ENCODE peak calls at places on chromosomes 6 and 20, in six cellular contexts. One of them, this sample, is unnamed.

GRCh38 chr6:52454556-52454955 is 34.4 kb downstream of the EFHC1 start:
- DNase-seq in ovary: no peak
- DNase-seq in suprapubic skin: no peak
- DNase-seq in Peyer's patch: no peak
- DNase-seq in heart left ventricle: no peak
- DNase-seq in esophagus squamous epithelium: no peak
- DNase-seq in this sample: no peak

GRCh38 chr6:26068036-26068435 is 19.2 kb upstream of the HFE start:
- DNase-seq in esophagus squamous epithelium: no peak
- DNase-seq in heart left ventricle: no peak
- DNase-seq in Peyer's patch: no peak
- DNase-seq in ovary: no peak
- DNase-seq in suprapubic skin: no peak
- DNase-seq in this sample: no peak

GRCh38 chr6:8066108-8066507 is 1.9 kb upstream of the BLOC1S5 start:
- DNase-seq in esophagus squamous epithelium: no peak
- DNase-seq in Peyer's patch: no peak
- DNase-seq in suprapubic skin: no peak
- DNase-seq in heart left ventricle: no peak
- DNase-seq in ovary: no peak
- DNase-seq in this sample: no peak

GRCh38 chr6:8215631-8216030 is 113.3 kb upstream of the EEF1E1 start:
- DNase-seq in Peyer's patch: no peak
- DNase-seq in ovary: no peak
- DNase-seq in heart left ventricle: no peak
- DNase-seq in suprapubic skin: no peak
- DNase-seq in esophagus squamous epithelium: no peak
- DNase-seq in this sample: no peak

GRCh38 chr6:133504761-133505160 is 263.6 kb downstream of the EYA4 start:
- DNase-seq in heart left ventricle: no peak
- DNase-seq in ovary: peak; percentile 20
- DNase-seq in Peyer's patch: no peak
- DNase-seq in esophagus squamous epithelium: no peak
- DNase-seq in suprapubic skin: no peak
- DNase-seq in this sample: no peak

GRCh38 chr6:145025488-145025887 is 709.8 kb downstream of the EPM2A start:
- DNase-seq in esophagus squamous epithelium: no peak
- DNase-seq in ovary: no peak
- DNase-seq in suprapubic skin: no peak
- DNase-seq in Peyer's patch: no peak
- DNase-seq in heart left ventricle: no peak
- DNase-seq in this sample: no peak

GRCh38 chr6:126696921-126697693 is 357.2 kb downstream of the CENPW start:
- DNase-seq in heart left ventricle: no peak
- DNase-seq in suprapubic skin: no peak
- DNase-seq in Peyer's patch: no peak
- DNase-seq in esophagus squamous epithelium: no peak
- DNase-seq in ovary: no peak
- DNase-seq in this sample: peak; percentile 24

GRCh38 chr6:117265425-117266266 is at the start of gene VGLL2:
- DNase-seq in heart left ventricle: peak; percentile 48
- DNase-seq in esophagus squamous epithelium: no peak
- DNase-seq in suprapubic skin: no peak
- DNase-seq in ovary: no peak
- DNase-seq in Peyer's patch: no peak
- DNase-seq in this sample: peak; percentile 85

GRCh38 chr6:130781557-130781956 is 45.6 kb upstream of the SMLR1 start:
- DNase-seq in esophagus squamous epithelium: no peak
- DNase-seq in Peyer's patch: no peak
- DNase-seq in heart left ventricle: no peak
- DNase-seq in ovary: no peak
- DNase-seq in suprapubic skin: no peak
- DNase-seq in this sample: no peak

GRCh38 chr20:23047001-23047737 is 2.3 kb downstream of the THBD start:
- DNase-seq in heart left ventricle: no peak
- DNase-seq in ovary: no peak
- DNase-seq in esophagus squamous epithelium: no peak
- DNase-seq in Peyer's patch: no peak
- DNase-seq in suprapubic skin: no peak
- DNase-seq in this sample: no peak

GRCh38 chr6:22281691-22282090 is 15.1 kb downstream of the PRL start:
- DNase-seq in suprapubic skin: no peak
- DNase-seq in Peyer's patch: no peak
- DNase-seq in ovary: no peak
- DNase-seq in esophagus squamous epithelium: no peak
- DNase-seq in heart left ventricle: no peak
- DNase-seq in this sample: no peak

GRCh38 chr6:163814494-163815364 is 400.2 kb downstream of the QKI start:
- DNase-seq in heart left ventricle: peak; percentile 43
- DNase-seq in esophagus squamous epithelium: no peak
- DNase-seq in Peyer's patch: no peak
- DNase-seq in ovary: no peak
- DNase-seq in suprapubic skin: peak; percentile 74
- DNase-seq in this sample: peak; percentile 48

GRCh38 chr20:19858972-19859371 is 100.9 kb downstream of the RIN2 start:
- DNase-seq in heart left ventricle: no peak
- DNase-seq in ovary: no peak
- DNase-seq in suprapubic skin: no peak
- DNase-seq in Peyer's patch: no peak
- DNase-seq in esophagus squamous epithelium: no peak
- DNase-seq in this sample: peak; percentile 18

GRCh38 chr6:169574420-169574819 is 127.4 kb downstream of the WDR27 start:
- DNase-seq in suprapubic skin: no peak
- DNase-seq in Peyer's patch: no peak
- DNase-seq in ovary: no peak
- DNase-seq in heart left ventricle: no peak
- DNase-seq in esophagus squamous epithelium: no peak
- DNase-seq in this sample: no peak

GRCh38 chr6:35328108-35328723 is 14.1 kb upstream of the PPARD start:
- DNase-seq in esophagus squamous epithelium: no peak
- DNase-seq in heart left ventricle: no peak
- DNase-seq in ovary: no peak
- DNase-seq in Peyer's patch: no peak
- DNase-seq in suprapubic skin: no peak
- DNase-seq in this sample: no peak

GRCh38 chr6:109052015-109052651 is 42.5 kb downstream of the SESN1 start:
- DNase-seq in ovary: no peak
- DNase-seq in Peyer's patch: no peak
- DNase-seq in suprapubic skin: no peak
- DNase-seq in heart left ventricle: no peak
- DNase-seq in esophagus squamous epithelium: no peak
- DNase-seq in this sample: no peak

GRCh38 chr6:40689181-40689580 is 102.0 kb upstream of the LRFN2 start:
- DNase-seq in esophagus squamous epithelium: no peak
- DNase-seq in Peyer's patch: no peak
- DNase-seq in ovary: no peak
- DNase-seq in suprapubic skin: no peak
- DNase-seq in heart left ventricle: no peak
- DNase-seq in this sample: no peak

GRCh38 chr6:48472121-48472520 is 361.1 kb upstream of the PTCHD4 start:
- DNase-seq in suprapubic skin: no peak
- DNase-seq in heart left ventricle: no peak
- DNase-seq in Peyer's patch: no peak
- DNase-seq in ovary: no peak
- DNase-seq in esophagus squamous epithelium: no peak
- DNase-seq in this sample: no peak

GRCh38 chr20:59777321-59777705 is 156.1 kb downstream of the SYCP2 start:
- DNase-seq in heart left ventricle: no peak
- DNase-seq in Peyer's patch: peak; percentile 66
- DNase-seq in suprapubic skin: no peak
- DNase-seq in esophagus squamous epithelium: no peak
- DNase-seq in ovary: no peak
- DNase-seq in this sample: no peak

GRCh38 chr6:135525550-135525949 is 28.0 kb upstream of the AHI1 start:
- DNase-seq in heart left ventricle: no peak
- DNase-seq in ovary: no peak
- DNase-seq in esophagus squamous epithelium: no peak
- DNase-seq in suprapubic skin: no peak
- DNase-seq in Peyer's patch: no peak
- DNase-seq in this sample: no peak

GRCh38 chr20:37383229-37383989 is 37.5 kb downstream of the SRC start:
- DNase-seq in esophagus squamous epithelium: no peak
- DNase-seq in heart left ventricle: peak; percentile 28
- DNase-seq in Peyer's patch: no peak
- DNase-seq in suprapubic skin: no peak
- DNase-seq in ovary: peak; percentile 38
- DNase-seq in this sample: no peak

DNA sequence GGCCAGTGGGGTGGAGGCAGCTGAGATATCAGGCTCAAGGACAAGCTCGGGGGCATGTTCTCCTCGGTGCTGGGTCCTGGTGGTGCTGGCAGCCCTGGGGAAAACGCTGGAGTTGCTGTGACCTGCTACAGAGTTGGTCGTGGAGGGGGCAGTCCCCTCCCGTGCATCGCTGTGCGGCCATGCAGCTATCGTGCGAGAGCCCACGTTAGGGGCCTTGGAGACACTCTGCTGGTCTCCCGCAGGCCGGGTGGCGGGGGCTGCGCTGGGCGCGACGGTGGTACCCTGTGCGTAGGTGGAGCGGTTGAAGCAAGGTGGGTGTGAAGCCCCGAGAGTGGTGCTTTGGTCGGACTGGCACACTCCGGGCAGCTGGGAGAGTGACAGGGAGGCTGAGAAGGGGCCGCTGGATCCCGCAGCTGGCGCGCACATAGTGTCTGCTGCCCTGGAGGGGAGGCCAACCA is 12.0 kb downstream of the LRRN4 start:
- DNase-seq in suprapubic skin: no peak
- DNase-seq in esophagus squamous epithelium: no peak
- DNase-seq in heart left ventricle: no peak
- DNase-seq in ovary: no peak
- DNase-seq in Peyer's patch: no peak
- DNase-seq in this sample: no peak
- TF ChIP-seq POLR2A in suprapubic skin: no peak
- TF ChIP-seq POLR2A in esophagus squamous epithelium: no peak
- TF ChIP-seq POLR2A in heart left ventricle: no peak
- TF ChIP-seq POLR2A in ovary: no peak
- TF ChIP-seq POLR2A in Peyer's patch: no peak
- TF ChIP-seq POLR2A in this sample: no peak

GRCh38 chr20:25259358-25259757 is 11.5 kb downstream of the PYGB start:
- DNase-seq in ovary: no peak
- DNase-seq in suprapubic skin: peak; percentile 56
- DNase-seq in Peyer's patch: peak; percentile 33
- DNase-seq in esophagus squamous epithelium: no peak
- DNase-seq in heart left ventricle: no peak
- DNase-seq in this sample: no peak
- H3K27ac ChIP-seq in ovary: no peak overlapping the region
- H3K27ac ChIP-seq in suprapubic skin: no peak overlapping the region
- H3K27ac ChIP-seq in Peyer's patch: no peak overlapping the region
- H3K27ac ChIP-seq in esophagus squamous epithelium: no peak overlapping the region
- H3K27ac ChIP-seq in heart left ventricle: no peak overlapping the region
- H3K27ac ChIP-seq in this sample: no peak overlapping the region

GRCh38 chr6:158869010-158869603 is 49.9 kb upstream of the EZR start:
- DNase-seq in heart left ventricle: peak; percentile 32
- DNase-seq in esophagus squamous epithelium: no peak
- DNase-seq in ovary: no peak
- DNase-seq in suprapubic skin: no peak
- DNase-seq in Peyer's patch: no peak
- DNase-seq in this sample: peak; percentile 74
- TF ChIP-seq POLR2A in heart left ventricle: no peak
- TF ChIP-seq POLR2A in esophagus squamous epithelium: no peak
- TF ChIP-seq POLR2A in ovary: no peak
- TF ChIP-seq POLR2A in suprapubic skin: no peak
- TF ChIP-seq POLR2A in Peyer's patch: peak; percentile 83
- TF ChIP-seq POLR2A in this sample: no peak

DNA sequence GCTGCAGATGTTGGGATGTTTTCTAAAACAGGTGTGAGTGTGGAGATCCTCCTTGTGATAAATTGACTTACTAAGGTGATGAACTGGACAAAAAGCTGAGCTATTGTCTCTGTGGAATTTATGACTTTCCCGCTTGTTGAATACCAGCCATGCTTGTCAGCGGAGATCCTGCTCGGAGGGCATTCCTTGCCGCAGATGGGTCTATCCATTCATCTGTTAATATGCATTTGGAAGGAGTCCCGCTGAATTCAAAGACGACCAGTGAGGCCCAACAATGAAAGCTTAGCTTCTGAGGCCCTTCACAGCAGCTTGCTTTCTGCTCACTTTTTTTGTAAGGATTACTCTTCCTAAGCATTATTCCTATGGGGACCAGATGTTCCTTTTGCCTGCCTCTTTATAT is 124.9 kb downstream of the TIAM2 start:
- DNase-seq in suprapubic skin: no peak
- DNase-seq in Peyer's patch: no peak
- DNase-seq in ovary: no peak
- DNase-seq in esophagus squamous epithelium: no peak
- DNase-seq in heart left ventricle: no peak
- DNase-seq in this sample: no peak
- H3K27ac ChIP-seq in suprapubic skin: no peak overlapping the region
- H3K27ac ChIP-seq in Peyer's patch: no peak overlapping the region
- H3K27ac ChIP-seq in ovary: no peak overlapping the region
- H3K27ac ChIP-seq in esophagus squamous epithelium: no peak overlapping the region
- H3K27ac ChIP-seq in heart left ventricle: no peak overlapping the region
- H3K27ac ChIP-seq in this sample: no peak overlapping the region

GRCh38 chr6:30091577-30092381 is 16.2 kb upstream of the RNF39 start:
- DNase-seq in ovary: no peak
- DNase-seq in heart left ventricle: no peak
- DNase-seq in suprapubic skin: peak; percentile 72
- DNase-seq in esophagus squamous epithelium: no peak
- DNase-seq in Peyer's patch: peak; percentile 84
- DNase-seq in this sample: no peak
- TF ChIP-seq POLR2A in ovary: no peak
- TF ChIP-seq POLR2A in heart left ventricle: no peak
- TF ChIP-seq POLR2A in suprapubic skin: no peak
- TF ChIP-seq POLR2A in esophagus squamous epithelium: no peak
- TF ChIP-seq POLR2A in Peyer's patch: peak; percentile 29
- TF ChIP-seq POLR2A in this sample: no peak

GRCh38 chr6:45626087-45626891 is 248.6 kb upstream of the SUPT3H start:
- DNase-seq in suprapubic skin: no peak
- DNase-seq in ovary: no peak
- DNase-seq in Peyer's patch: no peak
- DNase-seq in esophagus squamous epithelium: no peak
- DNase-seq in heart left ventricle: no peak
- DNase-seq in this sample: no peak
- H3K27ac ChIP-seq in suprapubic skin: no peak overlapping the region
- H3K27ac ChIP-seq in ovary: no peak overlapping the region
- H3K27ac ChIP-seq in Peyer's patch: no peak overlapping the region
- H3K27ac ChIP-seq in esophagus squamous epithelium: no peak overlapping the region
- H3K27ac ChIP-seq in heart left ventricle: no peak overlapping the region
- H3K27ac ChIP-seq in this sample: no peak overlapping the region

DNA sequence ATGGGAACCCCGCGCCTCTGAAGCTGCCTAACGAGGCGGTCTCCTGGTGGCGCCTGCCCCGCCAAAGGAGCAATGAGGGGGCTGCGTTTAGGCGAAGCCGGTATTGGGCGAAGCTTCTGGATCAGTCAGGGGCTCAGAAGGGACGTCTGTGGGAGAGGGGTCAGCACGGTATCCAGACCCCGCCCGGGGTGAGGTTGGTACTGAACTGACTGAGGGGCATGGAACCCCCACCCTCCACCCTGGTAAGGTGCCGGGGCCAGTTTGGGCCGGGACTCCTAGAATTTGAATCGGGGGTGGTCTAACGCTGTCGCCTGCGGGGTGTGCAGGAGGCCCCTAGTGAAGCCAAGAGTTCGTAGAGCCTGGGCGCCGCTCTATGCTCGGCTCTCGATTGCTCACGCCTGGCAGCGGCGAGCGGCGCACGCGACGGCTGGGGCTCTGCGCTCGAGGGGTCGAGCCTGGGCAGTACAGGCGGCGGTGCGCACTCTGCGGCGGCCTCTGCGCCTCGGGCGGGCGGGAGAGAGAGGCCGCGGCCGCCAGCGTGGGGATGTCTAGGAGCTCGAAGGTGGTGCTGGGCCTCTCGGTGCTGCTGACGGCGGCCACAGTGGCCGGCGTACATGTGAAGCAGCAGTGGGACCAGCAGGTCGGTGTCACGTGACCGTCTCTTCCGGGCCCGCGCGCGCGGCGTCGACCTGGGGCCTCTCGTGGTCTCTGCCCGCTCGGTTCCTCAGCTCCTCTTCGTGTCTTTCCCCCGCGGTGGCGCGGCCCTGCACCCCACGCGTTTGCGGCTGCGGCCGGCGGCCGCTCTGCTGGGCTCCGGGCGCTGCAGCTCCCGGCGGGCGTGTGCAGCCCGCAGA is at the start of the genes KAT14 and PET117:
- DNase-seq in esophagus squamous epithelium: peak; percentile 49
- DNase-seq in heart left ventricle: peak; percentile 94
- DNase-seq in Peyer's patch: peak; percentile 94
- DNase-seq in suprapubic skin: peak; percentile 88
- DNase-seq in ovary: peak; percentile 86
- DNase-seq in this sample: peak; percentile 68
- TF ChIP-seq POLR2A in esophagus squamous epithelium: no peak
- TF ChIP-seq POLR2A in heart left ventricle: peak; percentile 70
- TF ChIP-seq POLR2A in Peyer's patch: peak; percentile 77
- TF ChIP-seq POLR2A in suprapubic skin: no peak
- TF ChIP-seq POLR2A in ovary: peak; percentile 41
- TF ChIP-seq POLR2A in this sample: peak; percentile 64